ENCODE peak calls at places on chromosomes 5 and 9, in ten cellular contexts. F, U, T, O, W, C, N, Z, B and X are unnamed samples.

GRCh38 chr5:160800375-160800774 is 51.6 kb downstream of the ATP10B start:
- DNase-seq in N (no peak), W (no peak), U (no peak), F (no peak), B (no peak), O (no peak), T (no peak), Z (no peak), C (no peak), X (no peak)

GRCh38 chr9:92762781-92763708 is 1.6 kb downstream of the BICD2 start:
- DNase-seq in F (no peak), U (no peak), C (no peak), N (no peak), T (no peak), W (no peak), O (no peak), B (no peak), Z (no peak), X (no peak)

GRCh38 chr5:160359816-160360215 is 10.6 kb downstream of the C1QTNF2 start:
- DNase-seq in C (no peak), T (no peak), U (no peak), F (peak), B (peak), N (no peak), W (no peak), O (no peak), Z (no peak), X (no peak)

GRCh38 chr5:120630550-120630949 is 166.4 kb downstream of the PRR16 start:
- DNase-seq in B (no peak), F (no peak), C (no peak), O (no peak), N (no peak), Z (no peak), U (no peak), T (peak), W (no peak), X (no peak)

GRCh38 chr5:131563434-131564228 is 71.4 kb downstream of the RAPGEF6 start:
- DNase-seq in U (no peak), Z (no peak), F (no peak), N (no peak), B (peak), W (no peak), T (peak), C (no peak), O (no peak), X (no peak)

GRCh38 chr9:94554439-94555331 is at the start of gene PCAT7:
- DNase-seq in U (peak), N (no peak), W (no peak), F (no peak), B (peak), Z (peak), O (no peak), C (peak), T (peak), X (peak)

GRCh38 chr9:132201139-132201538 is 39.3 kb downstream of the NTNG2 start:
- DNase-seq in O (no peak), C (no peak), Z (no peak), F (no peak), B (no peak), W (no peak), T (no peak), U (no peak), N (no peak), X (no peak)

GRCh38 chr5:29518176-29518575 is 1675.3 kb upstream of the CDH6 start:
- DNase-seq in W (no peak), F (no peak), B (no peak), N (no peak), Z (no peak), C (no peak), U (no peak), O (no peak), T (no peak), X (no peak)

GRCh38 chr5:43582082-43583005 is 20.6 kb upstream of the NNT start:
- DNase-seq in U (no peak), N (no peak), W (no peak), T (no peak), F (no peak), Z (no peak), C (no peak), O (no peak), B (no peak), X (no peak)

GRCh38 chr9:95032580-95033298 is 284.8 kb downstream of the FANCC start:
- DNase-seq in T (no peak), Z (no peak), F (no peak), B (no peak), O (no peak), W (no peak), C (peak), N (no peak), U (no peak), X (no peak)

GRCh38 chr5:151869843-151870242 is 54.8 kb downstream of the GLRA1 start:
- DNase-seq in Z (no peak), W (no peak), N (no peak), U (no peak), C (no peak), B (no peak), O (no peak), F (no peak), T (no peak), X (no peak)

GRCh38 chr9:81052846-81053245 is 636.5 kb downstream of the TLE1 start:
- DNase-seq in C (peak), F (no peak), W (no peak), T (no peak), B (no peak), N (no peak), Z (no peak), U (peak), O (peak), X (peak)

GRCh38 chr5:126808619-126809018 is 31.7 kb downstream of the LMNB1 start:
- DNase-seq in B (peak), O (peak), C (peak), U (peak), F (no peak), W (no peak), T (peak), N (no peak), Z (no peak), X (peak)

GRCh38 chr5:178145965-178146820 is 7.5 kb downstream of the NHP2 start:
- DNase-seq in Z (peak), O (peak), W (peak), B (peak), C (peak), N (no peak), U (peak), T (peak), F (no peak), X (peak)

GRCh38 chr9:36995927-36996471 is 38.1 kb downstream of the PAX5 start:
- DNase-seq in Z (peak), U (peak), W (no peak), O (peak), N (no peak), C (peak), T (peak), B (peak), F (no peak), X (peak)

GRCh38 chr5:66440202-66440680 is 156.0 kb upstream of the MAST4 start:
- DNase-seq in W (peak), T (no peak), F (peak), U (peak), C (peak), B (no peak), O (peak), Z (no peak), N (no peak), X (peak)

GRCh38 chr5:110431603-110432002 is 294.9 kb downstream of the TMEM232 start:
- DNase-seq in T (no peak), F (no peak), O (no peak), Z (no peak), N (no peak), C (no peak), B (no peak), W (no peak), U (no peak), X (no peak)

GRCh38 chr5:38448553-38449350 is 107.7 kb downstream of the LIFR start:
- DNase-seq in O (no peak), W (no peak), N (no peak), F (no peak), T (no peak), U (no peak), C (no peak), B (no peak), Z (no peak), X (peak)

GRCh38 chr5:81819556-81820314 is 68.8 kb upstream of the SSBP2 start:
- DNase-seq in Z (peak), C (peak), U (peak), N (no peak), T (peak), W (no peak), O (peak), B (no peak), F (no peak), X (peak)

GRCh38 chr9:133690111-133690561 is 48.0 kb downstream of the SARDH start:
- DNase-seq in U (peak), N (no peak), T (no peak), Z (peak), W (no peak), C (peak), B (no peak), F (no peak), O (peak), X (no peak)

GRCh38 chr5:173454764-173455598 is 126.8 kb upstream of the STC2 start:
- DNase-seq in N (peak), U (peak), O (peak), Z (peak), W (peak), C (peak), T (peak), F (peak), B (no peak), X (peak)

GRCh38 chr5:45437746-45438145 is 258.4 kb downstream of the HCN1 start:
- DNase-seq in O (no peak), W (no peak), N (no peak), B (no peak), C (no peak), U (no peak), Z (no peak), T (no peak), F (no peak), X (no peak)

GRCh38 chr5:52956014-52956413 is 33.1 kb upstream of the ITGA2 start:
- DNase-seq in F (no peak), B (no peak), T (no peak), C (no peak), U (no peak), Z (no peak), N (no peak), O (no peak), W (no peak), X (no peak)

GRCh38 chr9:124855944-124856773 is 2.9 kb downstream of the WDR38 start:
- DNase-seq in C (no peak), F (no peak), B (peak), W (no peak), U (no peak), Z (peak), N (peak), O (no peak), T (peak), X (no peak)

GRCh38 chr9:27482709-27483108 is 41.4 kb upstream of the IFNK start:
- DNase-seq in B (no peak), C (no peak), W (no peak), U (no peak), O (no peak), T (no peak), F (no peak), Z (no peak), N (no peak), X (no peak)

GRCh38 chr5:73673161-73673591 is 47.2 kb downstream of the ARHGEF28 start:
- DNase-seq in U (peak), W (no peak), C (peak), T (peak), N (no peak), O (peak), F (no peak), Z (no peak), B (no peak), X (peak)

GRCh38 chr5:127608077-127608660 is 40.7 kb upstream of the CTXN3 start:
- DNase-seq in N (no peak), Z (no peak), B (no peak), O (no peak), U (no peak), C (no peak), T (no peak), F (no peak), W (no peak), X (no peak)

GRCh38 chr9:21764736-21765245 is 37.6 kb upstream of the MTAP start:
- DNase-seq in F (no peak), O (no peak), Z (no peak), W (no peak), N (no peak), U (no peak), T (no peak), B (no peak), C (no peak), X (no peak)

GRCh38 chr5:756865-757345 is 27.6 kb downstream of the ZDHHC11B start:
- DNase-seq in T (no peak), Z (no peak), N (peak), F (no peak), C (no peak), B (no peak), W (peak), O (no peak), U (no peak), X (no peak)

GRCh38 chr9:35553670-35554543 is 51.2 kb upstream of the TESK1 start:
- DNase-seq in N (no peak), O (peak), F (peak), U (peak), T (peak), Z (peak), W (peak), C (peak), B (peak), X (peak)

GRCh38 chr5:100270323-100270771 is 264.8 kb upstream of the FAM174A start:
- DNase-seq in C (peak), T (no peak), F (no peak), W (no peak), N (no peak), O (no peak), U (no peak), Z (no peak), B (no peak), X (peak)

GRCh38 chr9:91245432-91246313 is 116.0 kb downstream of the AUH start:
- DNase-seq in F (no peak), W (no peak), N (no peak), C (peak), B (no peak), T (no peak), U (peak), O (peak), Z (peak), X (peak)

GRCh38 chr5:68189613-68190012 is 25.9 kb upstream of the PIK3R1 start:
- DNase-seq in Z (no peak), U (no peak), T (no peak), W (no peak), F (no peak), B (no peak), C (no peak), O (no peak), N (no peak), X (no peak)

GRCh38 chr9:68755752-68756151 is 50.7 kb downstream of the PIP5K1B start:
- DNase-seq in B (peak), O (no peak), W (no peak), N (no peak), U (no peak), F (no peak), T (no peak), C (no peak), Z (no peak), X (no peak)

GRCh38 chr5:134175874-134176522 is 752 bp downstream of the SKP1 start:
- DNase-seq in F (peak), N (no peak), O (peak), C (peak), T (peak), Z (peak), W (no peak), B (peak), U (peak), X (peak)

GRCh38 chr5:36301858-36302603 is at the start of gene RANBP3L:
- DNase-seq in Z (no peak), F (no peak), C (peak), O (peak), W (no peak), B (no peak), U (no peak), N (no peak), T (peak), X (peak)

GRCh38 chr5:14379739-14380497 is 201.7 kb upstream of the OTULINL start:
- DNase-seq in O (no peak), T (no peak), W (no peak), U (no peak), N (no peak), Z (no peak), C (no peak), F (peak), B (peak), X (no peak)

GRCh38 chr9:38018230-38018963 is 50.6 kb downstream of the SHB start:
- DNase-seq in Z (no peak), W (no peak), U (no peak), O (no peak), C (no peak), T (no peak), B (no peak), N (no peak), F (no peak), X (no peak)

GRCh38 chr9:21576331-21577189 is 94.4 kb upstream of the IFNE start:
- DNase-seq in W (no peak), F (no peak), U (peak), T (no peak), Z (peak), C (peak), B (no peak), N (no peak), O (peak), X (peak)

GRCh38 chr9:110710420-110710819 is 41.8 kb downstream of the MUSK start:
- DNase-seq in N (no peak), T (no peak), B (no peak), F (no peak), W (no peak), Z (no peak), C (no peak), U (no peak), O (no peak), X (no peak)

DNA sequence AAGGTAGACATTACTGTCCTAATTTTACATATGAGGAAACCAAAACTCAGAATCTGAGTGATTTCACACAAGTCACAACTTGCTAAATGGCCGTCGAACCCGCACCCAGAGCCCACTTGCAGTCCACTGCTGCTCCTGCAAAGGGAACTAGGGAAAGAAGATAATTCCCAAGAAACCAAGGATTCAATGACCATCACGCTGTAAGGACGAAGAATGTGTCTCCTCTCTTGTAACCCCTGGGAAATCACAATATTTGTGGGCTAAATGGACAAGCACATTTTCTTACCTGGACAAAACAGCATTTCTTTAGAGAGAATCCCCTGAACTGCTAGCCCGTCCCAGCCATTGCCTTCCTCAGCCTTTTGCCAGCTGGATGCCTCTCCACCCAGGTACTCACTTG is 2.4 kb downstream of the RPS14 start:
- DNase-seq in T (no peak), Z (no peak), W (no peak), C (no peak), F (no peak), N (no peak), U (no peak), O (no peak), B (no peak), X (no peak)
- H3K4me3 ChIP-seq in T (peak), Z (peak), W (no peak), C (no peak), F (no peak), N (no peak), U (peak), O (no peak), B (peak), X (no peak)

GRCh38 chr5:171024084-171024483 is 162.3 kb downstream of the RANBP17 start:
- DNase-seq in T (no peak), B (no peak), O (no peak), Z (no peak), U (no peak), C (no peak), N (no peak), W (no peak), F (no peak), X (no peak)
- TF ChIP-seq CTCF in T (no peak), B (no peak), O (no peak), Z (no peak), U (no peak), C (no peak), N (no peak), W (no peak), F (no peak), X (no peak)

GRCh38 chr5:64822329-64822728 is 53.6 kb downstream of the CWC27 start:
- DNase-seq in B (no peak), W (no peak), U (no peak), N (no peak), F (no peak), O (no peak), C (peak), T (no peak), Z (no peak), X (no peak)
- H3K4me3 ChIP-seq in B (no peak), W (no peak), U (no peak), N (no peak), F (no peak), O (no peak), C (no peak), T (no peak), Z (no peak), X (no peak)

GRCh38 chr9:84343111-84343521 is 2.6 kb upstream of the SLC28A3 start:
- DNase-seq in N (no peak), Z (peak), T (no peak), C (peak), F (no peak), B (no peak), W (no peak), U (peak), O (peak), X (peak)
- TF ChIP-seq CTCF in N (no peak), Z (no peak), T (no peak), C (no peak), F (no peak), B (no peak), W (no peak), U (no peak), O (no peak), X (no peak)

DNA sequence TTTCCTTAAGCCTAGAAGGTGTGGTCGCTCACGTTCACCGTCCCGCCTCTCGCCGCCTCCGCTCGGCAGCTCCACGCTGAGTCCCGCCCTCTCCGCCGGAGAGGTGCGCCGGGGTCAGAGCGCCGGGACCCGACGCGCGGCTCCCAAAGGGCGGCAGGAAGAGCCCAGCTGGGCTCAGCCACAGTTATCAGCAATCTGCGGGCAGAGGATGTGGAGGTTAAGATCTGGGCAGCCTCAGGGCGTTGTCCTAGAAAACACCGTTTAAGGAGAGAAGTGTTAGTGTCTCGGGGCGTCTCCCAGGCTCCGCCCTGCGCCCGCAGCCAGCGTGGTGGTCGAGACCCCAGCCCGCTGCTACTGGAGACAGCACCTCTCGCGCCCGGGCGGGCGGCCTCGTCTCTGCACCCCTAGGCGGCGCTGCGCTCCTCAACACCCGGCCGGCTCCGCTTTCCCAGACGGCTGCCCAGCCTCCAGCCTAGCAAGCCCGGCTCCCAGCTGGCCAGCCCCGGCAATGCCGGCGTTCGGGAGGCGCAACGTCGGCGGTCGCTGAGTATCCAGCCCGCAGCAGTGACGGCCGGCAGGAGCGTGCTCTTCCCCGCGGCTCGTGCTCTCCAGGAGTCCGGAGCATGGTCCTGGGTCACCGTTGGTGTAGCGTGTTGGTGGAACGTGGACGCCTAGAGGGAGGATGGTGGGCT is at the start of gene PCDHAC1:
- DNase-seq in Z (peak), C (peak), O (no peak), U (peak), F (peak), B (peak), W (peak), N (peak), T (no peak), X (peak)
- H3K4me3 ChIP-seq in Z (peak), C (peak), O (peak), U (peak), F (peak), B (peak), W (peak), N (peak), T (no peak), X (peak)

DNA sequence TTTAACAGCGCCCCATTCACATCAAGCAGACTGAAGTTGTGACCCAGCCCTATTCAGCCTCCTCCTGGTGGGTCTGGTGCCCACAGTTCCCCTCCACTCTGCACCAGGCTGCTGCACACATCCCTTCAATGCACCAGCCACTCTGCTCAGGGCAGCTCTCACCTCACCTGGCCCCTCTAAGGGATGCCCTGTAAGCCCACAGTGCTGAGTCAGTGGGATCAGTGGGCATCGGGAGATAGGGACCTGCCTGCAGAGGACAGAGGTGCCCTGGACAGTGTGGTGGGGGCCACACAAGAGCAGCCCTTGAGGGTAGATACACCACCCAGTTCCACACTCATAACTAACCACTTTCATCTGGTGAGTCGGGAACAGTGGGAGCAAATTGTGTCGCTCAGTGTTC is 38.3 kb upstream of the S1PR3 start:
- DNase-seq in C (no peak), N (no peak), B (no peak), W (no peak), O (no peak), Z (no peak), F (no peak), T (no peak), U (no peak), X (no peak)
- TF ChIP-seq CTCF in C (no peak), N (no peak), B (no peak), W (no peak), O (no peak), Z (no peak), F (no peak), T (no peak), U (no peak), X (no peak)

GRCh38 chr5:144206136-144206535 is 35.5 kb downstream of the KCTD16 start:
- DNase-seq in T (no peak), F (no peak), N (no peak), Z (no peak), U (no peak), O (peak), B (no peak), W (no peak), C (peak), X (peak)
- H3K4me3 ChIP-seq in T (no peak), F (no peak), N (no peak), Z (no peak), U (no peak), O (no peak), B (no peak), W (no peak), C (no peak), X (no peak)